ENCODE peak calls at places on chromosomes 6 and 20, in six cellular contexts. A, O, M, B, U and E are unnamed samples.

GRCh38 chr6:127938701-127939100 is 37.8 kb upstream of the THEMIS start:
- DNase-seq in O (no peak), A (peak; percentile 26), B (no peak), U (no peak), M (no peak), E (peak; percentile 66)

GRCh38 chr6:111478749-111479148 is 4.3 kb downstream of the REV3L start:
- DNase-seq in B (no peak), U (no peak), A (no peak), M (no peak), O (no peak), E (peak; percentile 79)

GRCh38 chr20:34525709-34526416 is 9.6 kb downstream of the DYNLRB1 start:
- DNase-seq in M (peak; percentile 81), U (no peak), O (peak; percentile 97), B (peak; percentile 97), A (peak; percentile 100), E (peak; percentile 97)

GRCh38 chr6:37518116-37518515 is 18.4 kb upstream of the CCDC167 start:
- DNase-seq in A (no peak), U (no peak), M (no peak), O (no peak), B (no peak), E (no peak)

GRCh38 chr6:39330057-39330456 is 7.6 kb upstream of the KCNK16 start:
- DNase-seq in B (no peak), O (no peak), M (no peak), U (no peak), A (no peak), E (no peak)

GRCh38 chr6:4732691-4733315 is 43.4 kb upstream of the CDYL start:
- DNase-seq in A (peak; percentile 85), M (no peak), B (peak; percentile 69), U (no peak), O (peak; percentile 68), E (peak; percentile 90)

GRCh38 chr6:163501440-163501839 is 86.9 kb downstream of the QKI start:
- DNase-seq in B (no peak), U (no peak), O (no peak), M (no peak), A (no peak), E (no peak)

GRCh38 chr20:20554951-20555350 is 157.5 kb downstream of the RALGAPA2 start:
- DNase-seq in M (no peak), B (no peak), O (no peak), A (no peak), U (no peak), E (no peak)

GRCh38 chr6:89980353-89980752 is 86.1 kb downstream of the GJA10 start:
- DNase-seq in A (no peak), M (no peak), O (no peak), U (no peak), B (no peak), E (no peak)

GRCh38 chr6:88895911-88896310 is 67.5 kb downstream of the RNGTT start:
- DNase-seq in A (no peak), M (no peak), U (no peak), B (no peak), O (no peak), E (no peak)

GRCh38 chr6:101818056-101818455 is 424.5 kb downstream of the GRIK2 start:
- DNase-seq in B (peak; percentile 18), M (no peak), O (no peak), A (no peak), U (no peak), E (peak; percentile 26)

GRCh38 chr6:71134929-71135642 is 153.5 kb upstream of the OGFRL1 start:
- DNase-seq in M (no peak), O (no peak), U (no peak), A (no peak), B (no peak), E (no peak)

GRCh38 chr6:121441477-121441876 is 6.0 kb downstream of the GJA1 start:
- DNase-seq in M (no peak), O (no peak), B (no peak), A (no peak), U (no peak), E (no peak)

GRCh38 chr6:121437861-121438651 is 2.6 kb downstream of the GJA1 start:
- DNase-seq in O (peak; percentile 17), A (peak; percentile 43), U (no peak), M (no peak), B (no peak), E (peak; percentile 60)

GRCh38 chr6:121442591-121442990 is 7.1 kb downstream of the GJA1 start:
- DNase-seq in O (no peak), B (no peak), A (no peak), U (no peak), M (no peak), E (no peak)

GRCh38 chr6:121436966-121437756 is 1.7 kb downstream of the GJA1 start:
- DNase-seq in B (no peak), M (peak; percentile 69), A (peak; percentile 48), O (peak; percentile 14), U (no peak), E (peak; percentile 68)

DNA sequence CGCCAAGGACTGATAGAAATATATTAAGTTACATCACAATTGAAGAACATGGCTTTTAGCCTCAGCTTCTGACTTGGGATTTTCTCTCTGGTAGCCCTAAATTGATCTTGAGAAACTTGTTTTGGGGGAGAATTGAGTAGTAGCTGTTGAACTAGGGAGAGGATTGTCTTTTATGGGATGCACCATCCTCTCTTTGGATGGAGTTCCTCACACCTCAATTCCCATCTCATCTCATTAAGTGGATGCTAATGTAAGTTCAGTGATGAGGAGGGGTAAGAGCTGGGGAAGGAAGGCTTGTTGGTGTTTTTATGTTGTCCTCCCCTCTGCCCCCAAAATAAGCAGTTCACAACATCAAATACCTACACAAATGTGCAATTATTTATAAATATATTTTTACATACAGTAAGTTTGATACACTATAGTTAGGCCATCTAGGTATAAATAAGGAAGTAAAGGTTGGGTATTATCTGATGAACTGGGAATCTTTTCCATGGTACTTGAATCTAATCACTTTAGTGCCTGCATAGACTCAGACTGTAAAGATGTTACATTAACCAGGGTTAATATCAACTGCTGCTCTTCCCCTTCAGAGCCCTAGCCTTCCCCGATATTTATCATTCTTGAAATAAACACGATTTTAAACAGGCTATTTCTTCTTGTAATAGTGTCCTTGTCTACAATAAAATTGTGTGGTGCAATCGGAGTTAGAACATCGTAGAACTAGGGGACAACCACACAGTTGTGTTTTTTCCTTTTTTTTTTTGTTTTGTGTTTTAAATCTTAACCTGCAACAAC is 4.2 kb downstream of the GJA1 start:
- DNase-seq in M (no peak), U (no peak), O (no peak), B (no peak), A (no peak), E (no peak)
- H3K4me3 ChIP-seq in M (no peak overlapping the region), U (peak overlapping the region; percentile 77), O (peak overlapping the region; percentile 95), B (no peak overlapping the region), A (peak overlapping the region; percentile 75), E (peak overlapping the region; percentile 96)

GRCh38 chr6:143698329-143698728 is 20.6 kb downstream of the PHACTR2 start:
- DNase-seq in A (no peak), B (no peak), U (no peak), M (no peak), O (no peak), E (no peak)

GRCh38 chr6:143697401-143697800 is 19.6 kb downstream of the PHACTR2 start:
- DNase-seq in O (no peak), M (no peak), A (no peak), B (no peak), U (no peak), E (no peak)

GRCh38 chr6:143700684-143701342 is 23.0 kb downstream of the PHACTR2 start:
- DNase-seq in B (no peak), U (no peak), A (peak; percentile 69), M (no peak), O (no peak), E (peak; percentile 82)

GRCh38 chr6:143701343-143702234 is 23.8 kb downstream of the PHACTR2 start:
- DNase-seq in M (no peak), U (no peak), B (no peak), O (no peak), A (peak; percentile 19), E (peak; percentile 34)

DNA sequence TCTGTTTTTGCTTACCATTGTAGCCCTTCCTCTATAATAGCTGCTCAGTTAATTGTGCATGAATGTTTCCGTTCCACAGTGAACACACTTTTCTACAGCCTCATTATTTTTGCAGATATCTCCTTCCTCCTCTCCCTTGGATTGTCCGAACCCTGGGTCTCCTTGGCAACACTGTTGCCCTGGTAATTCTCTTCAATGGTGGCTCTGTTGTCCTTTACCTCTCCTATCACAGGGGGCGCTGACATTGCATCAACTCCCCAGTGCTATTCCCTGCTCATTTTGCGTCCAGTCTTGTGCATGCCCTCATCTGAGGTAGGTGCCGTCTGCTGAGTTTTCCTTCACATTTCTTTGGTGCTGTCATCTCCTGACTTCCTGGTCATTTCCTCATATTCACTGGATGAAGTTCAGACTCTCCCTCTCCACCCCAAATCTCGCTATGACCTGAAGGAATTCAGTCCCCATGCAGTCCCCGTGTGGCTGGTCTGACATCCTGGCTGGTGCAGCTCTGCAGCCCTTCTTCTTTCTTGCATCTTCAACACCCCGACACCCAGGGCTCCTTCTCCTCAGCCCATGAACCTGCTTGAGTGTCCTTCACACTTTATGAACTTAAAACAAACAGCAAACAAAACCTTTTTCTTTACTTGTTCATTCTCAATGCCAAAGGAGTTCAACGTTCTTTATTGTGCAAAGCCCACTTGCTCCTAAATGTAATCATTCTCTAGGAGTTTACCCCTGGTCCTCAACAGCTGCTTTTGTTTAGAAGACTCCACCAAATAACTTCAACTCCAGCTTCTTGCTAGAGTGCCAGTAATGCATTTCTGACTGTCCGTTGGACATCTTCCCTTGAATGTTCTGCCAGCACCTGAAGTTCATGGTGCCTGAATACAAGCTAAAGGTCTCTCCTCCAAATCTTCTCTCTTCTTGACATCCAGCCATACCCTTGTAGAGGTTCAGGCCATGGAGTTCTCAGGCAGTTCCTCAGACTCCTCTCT is 21.3 kb downstream of the PHACTR2 start:
- DNase-seq in M (no peak), O (no peak), B (no peak), U (no peak), A (no peak), E (no peak)
- TF ChIP-seq CTCF in M (no peak), O (no peak), B (no peak), U (no peak), A (no peak), E (no peak)

DNA sequence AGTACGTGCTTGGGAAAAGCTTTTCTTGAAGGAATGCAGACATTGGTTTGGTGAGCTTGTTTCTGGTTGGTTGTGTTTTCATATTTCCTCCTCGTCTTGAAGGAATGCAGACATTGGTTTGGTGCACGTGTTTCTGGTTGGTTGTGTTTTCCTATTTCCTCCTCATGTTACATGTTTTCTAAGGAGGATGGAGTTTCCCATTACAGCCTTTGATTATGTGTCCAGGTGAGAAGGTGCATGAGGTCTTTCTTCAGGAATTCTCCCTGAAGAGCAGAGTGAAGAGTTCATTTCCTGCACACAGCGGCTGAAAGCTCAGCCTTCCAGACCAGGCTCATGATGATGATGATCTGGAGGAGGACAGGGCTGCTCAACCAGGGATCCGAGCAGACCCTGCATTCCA is 190.6 kb downstream of the SMOC2 start:
- DNase-seq in U (no peak), O (no peak), B (no peak), A (no peak), M (no peak), E (no peak)
- H3K4me3 ChIP-seq in U (no peak overlapping the region), O (no peak overlapping the region), B (no peak overlapping the region), A (no peak overlapping the region), M (no peak overlapping the region), E (no peak overlapping the region)

GRCh38 chr6:21019614-21020013 is 485.4 kb downstream of the CDKAL1 start:
- DNase-seq in B (no peak), O (no peak), M (no peak), U (no peak), A (no peak), E (peak; percentile 29)
- TF ChIP-seq CTCF in B (peak; percentile 44), O (no peak), M (no peak), U (no peak), A (peak; percentile 8), E (peak; percentile 39)